ENCODE peak calls at places on chromosomes 11 and 22, in ten cellular contexts. One of them, this sample, is unnamed.

GRCh38 chr11:93662177-93662575 is 694 bp downstream of the CEP295 start:
- DNase-seq in mesothelial cell of epicardium: no peak
- DNase-seq in activated T-cell treated with anti-CD3 and anti-CD28 coated beads for 4 hours: no peak
- DNase-seq in cardiac muscle cell: no peak
- DNase-seq in transverse colon: no peak
- DNase-seq in CD4-positive, alpha-beta T cell: no peak
- DNase-seq in NCI-H2029 treated with DMSO at 0.1 percent for 48 hours: peak
- DNase-seq in HS-5: peak
- DNase-seq in astrocyte of the cerebellum: no peak
- DNase-seq in NCI-H1930: no peak
- DNase-seq in this sample: no peak

GRCh38 chr11:11860103-11860979 is 18.6 kb downstream of the USP47 start:
- DNase-seq in cardiac muscle cell: peak
- DNase-seq in CD4-positive, alpha-beta T cell: no peak
- DNase-seq in mesothelial cell of epicardium: no peak
- DNase-seq in activated T-cell treated with anti-CD3 and anti-CD28 coated beads for 4 hours: no peak
- DNase-seq in NCI-H2029 treated with DMSO at 0.1 percent for 48 hours: no peak
- DNase-seq in HS-5: no peak
- DNase-seq in astrocyte of the cerebellum: no peak
- DNase-seq in transverse colon: no peak
- DNase-seq in NCI-H1930: no peak
- DNase-seq in this sample: no peak

GRCh38 chr11:61711493-61711892 is 31.3 kb downstream of the DAGLA start:
- DNase-seq in NCI-H2029 treated with DMSO at 0.1 percent for 48 hours: no peak
- DNase-seq in cardiac muscle cell: no peak
- DNase-seq in mesothelial cell of epicardium: no peak
- DNase-seq in CD4-positive, alpha-beta T cell: no peak
- DNase-seq in transverse colon: no peak
- DNase-seq in HS-5: no peak
- DNase-seq in NCI-H1930: no peak
- DNase-seq in astrocyte of the cerebellum: no peak
- DNase-seq in activated T-cell treated with anti-CD3 and anti-CD28 coated beads for 4 hours: no peak
- DNase-seq in this sample: no peak

GRCh38 chr11:12502041-12502440 is 124.7 kb downstream of the PARVA start:
- DNase-seq in mesothelial cell of epicardium: no peak
- DNase-seq in NCI-H1930: no peak
- DNase-seq in HS-5: no peak
- DNase-seq in CD4-positive, alpha-beta T cell: no peak
- DNase-seq in transverse colon: no peak
- DNase-seq in cardiac muscle cell: peak
- DNase-seq in activated T-cell treated with anti-CD3 and anti-CD28 coated beads for 4 hours: no peak
- DNase-seq in NCI-H2029 treated with DMSO at 0.1 percent for 48 hours: no peak
- DNase-seq in astrocyte of the cerebellum: peak
- DNase-seq in this sample: peak

GRCh38 chr22:37474447-37475090 is 11.6 kb downstream of the MFNG start:
- DNase-seq in cardiac muscle cell: no peak
- DNase-seq in mesothelial cell of epicardium: no peak
- DNase-seq in CD4-positive, alpha-beta T cell: no peak
- DNase-seq in NCI-H2029 treated with DMSO at 0.1 percent for 48 hours: no peak
- DNase-seq in astrocyte of the cerebellum: no peak
- DNase-seq in NCI-H1930: no peak
- DNase-seq in transverse colon: no peak
- DNase-seq in activated T-cell treated with anti-CD3 and anti-CD28 coated beads for 4 hours: no peak
- DNase-seq in HS-5: no peak
- DNase-seq in this sample: no peak

GRCh38 chr11:112321521-112322172 is 61.0 kb upstream of the PLET1 start:
- DNase-seq in HS-5: peak
- DNase-seq in cardiac muscle cell: peak
- DNase-seq in astrocyte of the cerebellum: peak
- DNase-seq in NCI-H2029 treated with DMSO at 0.1 percent for 48 hours: peak
- DNase-seq in mesothelial cell of epicardium: no peak
- DNase-seq in NCI-H1930: no peak
- DNase-seq in transverse colon: peak
- DNase-seq in activated T-cell treated with anti-CD3 and anti-CD28 coated beads for 4 hours: no peak
- DNase-seq in CD4-positive, alpha-beta T cell: no peak
- DNase-seq in this sample: peak

GRCh38 chr11:833114-833791 is 501 bp downstream of the CD151 start:
- DNase-seq in activated T-cell treated with anti-CD3 and anti-CD28 coated beads for 4 hours: no peak
- DNase-seq in transverse colon: peak
- DNase-seq in NCI-H1930: no peak
- DNase-seq in mesothelial cell of epicardium: no peak
- DNase-seq in CD4-positive, alpha-beta T cell: no peak
- DNase-seq in astrocyte of the cerebellum: no peak
- DNase-seq in cardiac muscle cell: peak
- DNase-seq in NCI-H2029 treated with DMSO at 0.1 percent for 48 hours: no peak
- DNase-seq in HS-5: no peak
- DNase-seq in this sample: no peak

GRCh38 chr11:128324051-128324481 is 263.3 kb downstream of the ETS1 start:
- DNase-seq in transverse colon: no peak
- DNase-seq in NCI-H1930: no peak
- DNase-seq in HS-5: no peak
- DNase-seq in activated T-cell treated with anti-CD3 and anti-CD28 coated beads for 4 hours: no peak
- DNase-seq in CD4-positive, alpha-beta T cell: no peak
- DNase-seq in NCI-H2029 treated with DMSO at 0.1 percent for 48 hours: no peak
- DNase-seq in mesothelial cell of epicardium: no peak
- DNase-seq in cardiac muscle cell: no peak
- DNase-seq in astrocyte of the cerebellum: no peak
- DNase-seq in this sample: no peak

GRCh38 chr11:77821349-77821851 is 456 bp downstream of the AAMDC start:
- DNase-seq in HS-5: no peak
- DNase-seq in mesothelial cell of epicardium: peak
- DNase-seq in NCI-H2029 treated with DMSO at 0.1 percent for 48 hours: peak
- DNase-seq in CD4-positive, alpha-beta T cell: no peak
- DNase-seq in astrocyte of the cerebellum: no peak
- DNase-seq in cardiac muscle cell: peak
- DNase-seq in NCI-H1930: no peak
- DNase-seq in activated T-cell treated with anti-CD3 and anti-CD28 coated beads for 4 hours: peak
- DNase-seq in transverse colon: peak
- DNase-seq in this sample: no peak

GRCh38 chr11:25943031-25943430 is 388.9 kb upstream of the ANO3 start:
- DNase-seq in activated T-cell treated with anti-CD3 and anti-CD28 coated beads for 4 hours: no peak
- DNase-seq in NCI-H1930: no peak
- DNase-seq in HS-5: no peak
- DNase-seq in CD4-positive, alpha-beta T cell: no peak
- DNase-seq in mesothelial cell of epicardium: no peak
- DNase-seq in astrocyte of the cerebellum: no peak
- DNase-seq in cardiac muscle cell: no peak
- DNase-seq in NCI-H2029 treated with DMSO at 0.1 percent for 48 hours: no peak
- DNase-seq in transverse colon: no peak
- DNase-seq in this sample: no peak

GRCh38 chr11:121591405-121592033 is 138.8 kb upstream of the SORL1-AS1 start:
- DNase-seq in NCI-H1930: peak
- DNase-seq in NCI-H2029 treated with DMSO at 0.1 percent for 48 hours: peak
- DNase-seq in activated T-cell treated with anti-CD3 and anti-CD28 coated beads for 4 hours: peak
- DNase-seq in CD4-positive, alpha-beta T cell: peak
- DNase-seq in mesothelial cell of epicardium: no peak
- DNase-seq in HS-5: peak
- DNase-seq in astrocyte of the cerebellum: peak
- DNase-seq in cardiac muscle cell: peak
- DNase-seq in transverse colon: peak
- DNase-seq in this sample: no peak

This sample was measured in kidney epithelial cell.